ENCODE peak calls at places on chromosomes 13 and 19, in four cellular contexts. One of them, this sample, is unnamed.

GRCh38 chr13:33489563-33489962 is 204.0 kb upstream of the STARD13 start:
- DNase-seq in suprapubic skin: no peak
- DNase-seq in AG09319: no peak
- DNase-seq in B cell: no peak
- DNase-seq in this sample: no peak

GRCh38 chr19:50475101-50475568 is 1.2 kb upstream of the EMC10 start:
- DNase-seq in suprapubic skin: no peak
- DNase-seq in AG09319: no peak
- DNase-seq in B cell: no peak
- DNase-seq in this sample: no peak

GRCh38 chr13:51823861-51824260 is 19.9 kb upstream of the DHRS12 start:
- DNase-seq in AG09319: no peak
- DNase-seq in suprapubic skin: no peak
- DNase-seq in B cell: no peak
- DNase-seq in this sample: no peak

GRCh38 chr19:16012552-16012951 is 63.7 kb upstream of the TPM4 start:
- DNase-seq in suprapubic skin: no peak
- DNase-seq in AG09319: no peak
- DNase-seq in B cell: no peak
- DNase-seq in this sample: no peak

GRCh38 chr13:66835040-66835628 is 395.0 kb downstream of the PCDH9 start:
- DNase-seq in B cell: no peak
- DNase-seq in AG09319: no peak
- DNase-seq in suprapubic skin: peak
- DNase-seq in this sample: peak

GRCh38 chr13:98175823-98176222 is 1.2 kb downstream of the RNF113B start:
- DNase-seq in AG09319: no peak
- DNase-seq in B cell: no peak
- DNase-seq in suprapubic skin: no peak
- DNase-seq in this sample: no peak

GRCh38 chr19:44553478-44554171 is 24.1 kb upstream of the CEACAM20 start:
- DNase-seq in AG09319: no peak
- DNase-seq in suprapubic skin: no peak
- DNase-seq in B cell: no peak
- DNase-seq in this sample: no peak

GRCh38 chr13:41007359-41008118 is 11.6 kb downstream of the ELF1 start:
- DNase-seq in B cell: peak
- DNase-seq in AG09319: no peak
- DNase-seq in suprapubic skin: no peak
- DNase-seq in this sample: no peak

GRCh38 chr13:110361365-110361911 is 54.4 kb downstream of the COL4A2 start:
- DNase-seq in AG09319: peak
- DNase-seq in suprapubic skin: no peak
- DNase-seq in B cell: no peak
- DNase-seq in this sample: no peak

GRCh38 chr19:4678881-4679379 is 8.8 kb upstream of the MYDGF start:
- DNase-seq in AG09319: no peak
- DNase-seq in B cell: no peak
- DNase-seq in suprapubic skin: no peak
- DNase-seq in this sample: no peak

GRCh38 chr19:51354742-51355148 is 11.4 kb downstream of the ETFB start:
- DNase-seq in B cell: no peak
- DNase-seq in suprapubic skin: no peak
- DNase-seq in AG09319: no peak
- DNase-seq in this sample: no peak

GRCh38 chr13:106088094-106088493 is 447.4 kb downstream of the EFNB2 start:
- DNase-seq in suprapubic skin: no peak
- DNase-seq in AG09319: no peak
- DNase-seq in B cell: no peak
- DNase-seq in this sample: no peak

GRCh38 chr19:11463391-11463790 is 17.5 kb downstream of the ELAVL3 start:
- DNase-seq in AG09319: no peak
- DNase-seq in B cell: no peak
- DNase-seq in suprapubic skin: no peak
- DNase-seq in this sample: no peak

GRCh38 chr19:46490774-46491173 is 4.9 kb downstream of the PNMA8B start:
- DNase-seq in B cell: no peak
- DNase-seq in AG09319: no peak
- DNase-seq in suprapubic skin: no peak
- DNase-seq in this sample: no peak

GRCh38 chr13:77697208-77698103 is at the start of gene SLAIN1:
- DNase-seq in AG09319: no peak
- DNase-seq in B cell: peak
- DNase-seq in suprapubic skin: peak
- DNase-seq in this sample: peak

GRCh38 chr19:16074488-16075365 is 1.6 kb upstream of the TPM4 start:
- DNase-seq in suprapubic skin: no peak
- DNase-seq in B cell: no peak
- DNase-seq in AG09319: no peak
- DNase-seq in this sample: no peak

GRCh38 chr19:49780861-49781260 is 14.1 kb downstream of the AP2A1 start:
- DNase-seq in B cell: no peak
- DNase-seq in AG09319: no peak
- DNase-seq in suprapubic skin: no peak
- DNase-seq in this sample: no peak

GRCh38 chr19:2097330-2098327 is 914 bp downstream of the IZUMO4 start:
- DNase-seq in suprapubic skin: no peak
- DNase-seq in B cell: peak
- DNase-seq in AG09319: no peak
- DNase-seq in this sample: no peak

GRCh38 chr19:23832717-23833327 is 74.1 kb upstream of the ZNF681 start:
- DNase-seq in AG09319: no peak
- DNase-seq in B cell: no peak
- DNase-seq in suprapubic skin: no peak
- DNase-seq in this sample: no peak

GRCh38 chr19:50820549-50821247 is 2.9 kb downstream of the KLK1 start:
- DNase-seq in B cell: no peak
- DNase-seq in suprapubic skin: no peak
- DNase-seq in AG09319: no peak
- DNase-seq in this sample: no peak

GRCh38 chr19:10390652-10391286 is 10.4 kb upstream of the TYK2 start:
- DNase-seq in B cell: peak
- DNase-seq in AG09319: peak
- DNase-seq in suprapubic skin: peak
- DNase-seq in this sample: no peak

GRCh38 chr13:42804244-42804868 is 23.0 kb downstream of the FAM216B start:
- DNase-seq in AG09319: no peak
- DNase-seq in B cell: no peak
- DNase-seq in suprapubic skin: no peak
- DNase-seq in this sample: no peak

GRCh38 chr19:2992958-2993357 is 15.6 kb downstream of the TLE6 start:
- DNase-seq in suprapubic skin: no peak
- DNase-seq in AG09319: no peak
- DNase-seq in B cell: no peak
- DNase-seq in this sample: no peak

GRCh38 chr19:7401694-7402093 is 53.0 kb downstream of the ARHGEF18 start:
- DNase-seq in B cell: no peak
- DNase-seq in suprapubic skin: no peak
- DNase-seq in AG09319: no peak
- DNase-seq in this sample: no peak

GRCh38 chr19:51690359-51691121 is 2.6 kb upstream of the SPACA6 start:
- DNase-seq in AG09319: no peak
- DNase-seq in B cell: peak
- DNase-seq in suprapubic skin: no peak
- DNase-seq in this sample: peak

GRCh38 chr19:52022193-52022592 is 6.0 kb downstream of the ZNF614 start:
- DNase-seq in suprapubic skin: no peak
- DNase-seq in B cell: no peak
- DNase-seq in AG09319: no peak
- DNase-seq in this sample: no peak

GRCh38 chr19:1167687-1168561 is 6.1 kb downstream of the SBNO2 start:
- DNase-seq in B cell: no peak
- DNase-seq in AG09319: no peak
- DNase-seq in suprapubic skin: peak
- DNase-seq in this sample: no peak

GRCh38 chr13:90455861-90456260 is 891.6 kb upstream of the MIR17HG start:
- DNase-seq in B cell: no peak
- DNase-seq in suprapubic skin: no peak
- DNase-seq in AG09319: no peak
- DNase-seq in this sample: no peak
- TF ChIP-seq CTCF in B cell: no peak
- TF ChIP-seq CTCF in suprapubic skin: no peak
- TF ChIP-seq CTCF in AG09319: no peak
- TF ChIP-seq CTCF in this sample: no peak

DNA sequence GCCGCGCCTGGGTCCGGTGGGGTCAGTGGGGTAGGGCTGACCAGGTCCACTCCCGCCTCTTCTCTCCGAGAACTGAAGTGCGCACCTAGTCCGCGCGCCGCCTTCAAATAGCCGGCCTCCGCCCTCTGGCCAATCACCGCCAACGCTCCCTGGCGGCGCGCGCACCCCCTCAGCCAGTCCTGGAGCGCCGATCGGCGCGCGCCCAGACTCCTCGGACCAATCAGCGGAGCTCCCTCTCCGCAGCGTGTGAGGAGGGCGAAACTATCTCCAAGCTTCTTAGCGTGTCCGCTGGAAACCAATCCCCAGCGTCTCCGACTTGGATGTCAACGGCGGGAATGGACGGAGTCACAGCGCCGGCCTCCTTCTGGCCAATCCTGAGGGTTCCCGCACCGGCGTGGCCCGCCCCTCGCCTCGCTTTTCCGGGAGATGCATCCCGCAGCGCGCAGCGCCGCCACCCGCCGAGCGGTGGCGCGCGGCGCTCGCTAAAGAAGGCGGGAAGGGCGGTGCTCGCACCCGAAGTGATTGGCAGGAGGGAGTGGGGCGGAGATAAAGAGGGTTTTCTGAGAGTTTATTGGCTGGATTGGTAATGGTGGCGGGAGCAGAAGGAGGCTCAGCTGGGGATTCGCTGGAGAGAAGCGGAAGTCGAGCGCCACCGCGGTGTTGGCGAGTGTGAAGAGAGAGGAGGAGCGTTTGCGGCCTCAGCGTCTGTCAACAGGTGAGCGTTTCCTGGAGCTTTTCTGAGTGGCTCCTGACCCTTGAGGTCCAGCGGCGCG is at the start of gene ASF1B:
- DNase-seq in B cell: peak
- DNase-seq in AG09319: peak
- DNase-seq in suprapubic skin: peak
- DNase-seq in this sample: peak
- TF ChIP-seq CTCF in B cell: peak
- TF ChIP-seq CTCF in AG09319: peak
- TF ChIP-seq CTCF in suprapubic skin: peak
- TF ChIP-seq CTCF in this sample: peak

DNA sequence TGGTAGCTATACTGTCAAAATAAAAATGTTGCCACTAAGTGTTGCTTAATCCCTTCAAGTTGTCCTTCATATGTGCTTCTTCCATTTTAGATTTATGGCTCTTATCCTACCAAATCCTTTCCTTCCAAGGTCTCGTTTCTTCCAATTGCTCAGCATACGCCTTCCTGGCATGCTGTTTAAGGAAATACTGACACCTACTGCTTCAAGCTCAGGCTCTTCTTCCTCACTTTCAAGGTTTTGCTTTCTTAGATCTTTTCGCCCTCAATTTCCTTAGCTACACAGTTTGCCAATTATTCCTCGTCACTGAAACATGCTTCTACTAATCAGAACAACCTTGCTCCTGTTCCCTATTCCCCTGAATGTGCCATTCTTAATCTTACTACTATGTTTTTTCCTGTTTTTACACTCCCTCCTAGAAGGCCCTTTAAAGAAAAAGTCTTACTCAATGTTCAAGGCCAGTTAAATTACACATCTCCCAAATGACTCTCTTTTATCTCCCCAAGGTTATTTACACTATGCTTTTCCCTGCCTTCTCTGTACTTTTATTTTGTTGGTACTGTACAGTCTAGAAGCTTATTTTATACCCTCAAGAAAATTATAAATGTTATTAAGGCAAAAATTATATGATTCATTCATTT is 343.1 kb downstream of the MZT1 start:
- DNase-seq in AG09319: no peak
- DNase-seq in suprapubic skin: no peak
- DNase-seq in B cell: no peak
- DNase-seq in this sample: no peak
- TF ChIP-seq CTCF in AG09319: no peak
- TF ChIP-seq CTCF in suprapubic skin: no peak
- TF ChIP-seq CTCF in B cell: no peak
- TF ChIP-seq CTCF in this sample: no peak

DNA sequence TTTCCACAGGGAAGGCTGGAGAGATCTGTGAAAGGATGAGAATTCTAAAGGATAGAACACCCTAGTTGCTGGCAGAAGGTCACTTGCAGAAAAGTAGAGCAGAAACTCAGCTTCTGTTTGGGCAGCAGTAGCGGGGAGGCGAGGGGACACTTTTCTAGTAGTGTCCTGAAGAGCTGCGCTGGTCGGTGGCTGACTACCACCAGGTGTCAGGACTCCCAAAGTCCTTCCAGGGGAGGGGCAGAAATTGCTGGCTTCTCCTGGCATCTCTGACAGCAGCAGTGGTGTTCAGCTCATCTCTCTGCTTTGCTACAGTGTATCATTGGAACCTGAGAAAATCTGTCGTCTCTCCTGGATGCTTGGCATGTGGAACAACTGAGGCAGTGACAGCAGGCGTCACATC is 120.9 kb downstream of the ZDHHC20 start:
- DNase-seq in suprapubic skin: no peak
- DNase-seq in AG09319: no peak
- DNase-seq in B cell: no peak
- DNase-seq in this sample: no peak
- TF ChIP-seq CTCF in suprapubic skin: no peak
- TF ChIP-seq CTCF in AG09319: peak
- TF ChIP-seq CTCF in B cell: no peak
- TF ChIP-seq CTCF in this sample: no peak

This sample was measured in type B pancreatic cell.